ENCODE peak calls at places on chromosomes 12 and 14, in nine cellular contexts. K is GM23338, I is stomach, D is lower leg skin, R is HFFc6, B is left ventricle myocardium inferior, S is K562, M is HFF-Myc, F is A549. Y is an unnamed sample.
A peak's percentile ranks its signal among the peaks of the same experiment; 100 is the strongest.

GRCh38 chr14:82075566-82075965 is 541.9 kb upstream of the SEL1L start:
- DNase-seq in K (peak; percentile 87), R (no peak), M (no peak), D (no peak), I (peak; percentile 27), B (peak; percentile 16), F (no peak), S (no peak), Y (no peak)

GRCh38 chr14:90566481-90566880 is 169.7 kb downstream of the CALM1 start:
- DNase-seq in B (no peak), F (no peak), K (no peak), S (no peak), D (no peak), M (no peak), I (no peak), R (no peak), Y (no peak)

GRCh38 chr12:124861492-124861891 is 2.2 kb downstream of the SCARB1 start:
- DNase-seq in R (no peak), K (peak; percentile 40), M (peak; percentile 39), B (peak; percentile 71), D (peak; percentile 92), I (no peak), S (peak; percentile 78), F (no peak), Y (no peak)

GRCh38 chr12:60196366-60196765 is 600.5 kb downstream of the SLC16A7 start:
- DNase-seq in S (no peak), I (no peak), F (no peak), D (no peak), M (no peak), R (no peak), K (no peak), B (no peak), Y (no peak)

GRCh38 chr14:77067632-77068514 is 30.2 kb upstream of the CIPC start:
- DNase-seq in B (peak; percentile 63), S (peak; percentile 59), R (peak; percentile 38), F (peak; percentile 87), K (peak; percentile 91), I (peak; percentile 81), D (peak; percentile 94), M (no peak), Y (no peak)

GRCh38 chr12:8035440-8036010 is 3.0 kb downstream of the FOXJ2 start:
- DNase-seq in F (no peak), I (no peak), K (no peak), D (no peak), B (no peak), R (peak; percentile 41), S (no peak), M (no peak), Y (no peak)

GRCh38 chr12:40969796-40970195 is 218.3 kb upstream of the PDZRN4 start:
- DNase-seq in S (no peak), M (no peak), F (no peak), D (no peak), I (no peak), B (no peak), R (no peak), K (peak; percentile 66), Y (no peak)

GRCh38 chr14:21534576-21534975 is 8.4 kb upstream of the SALL2 start:
- DNase-seq in K (peak; percentile 88), I (no peak), S (no peak), R (no peak), D (no peak), B (no peak), M (no peak), F (no peak), Y (no peak)

GRCh38 chr12:107109726-107110518 is 16.6 kb upstream of the CRY1 start:
- DNase-seq in I (no peak), K (no peak), F (no peak), R (no peak), D (no peak), S (peak; percentile 36), B (no peak), M (no peak), Y (no peak)

GRCh38 chr12:23221066-23221465 is 596.1 kb downstream of the ETNK1 start:
- DNase-seq in D (no peak), R (no peak), I (no peak), K (peak; percentile 68), F (no peak), M (no peak), S (peak; percentile 23), B (no peak), Y (no peak)

GRCh38 chr12:28489256-28489655 is 299.0 kb downstream of the CCDC91 start:
- DNase-seq in F (no peak), D (no peak), S (no peak), M (no peak), I (no peak), B (no peak), R (no peak), K (no peak), Y (no peak)

GRCh38 chr14:79641371-79641770 is 569.9 kb downstream of the DIO2 start:
- DNase-seq in F (no peak), B (no peak), D (no peak), S (no peak), M (no peak), I (no peak), R (no peak), K (no peak), Y (no peak)

GRCh38 chr12:90261283-90261682 is 552.6 kb upstream of the ATP2B1 start:
- DNase-seq in M (no peak), B (no peak), I (no peak), S (no peak), K (no peak), F (no peak), R (peak; percentile 5), D (no peak), Y (no peak)

GRCh38 chr14:53950031-53950793 is 6.4 kb downstream of the BMP4 start:
- DNase-seq in B (no peak), D (no peak), R (no peak), K (no peak), S (no peak), F (no peak), M (no peak), I (no peak), Y (no peak)

GRCh38 chr14:69531135-69531534 is 43.5 kb downstream of the CCDC177 start:
- DNase-seq in B (no peak), M (no peak), F (no peak), D (no peak), S (no peak), K (no peak), R (no peak), I (no peak), Y (no peak)

GRCh38 chr12:124386661-124387509 is 92.0 kb downstream of the RFLNA start:
- DNase-seq in B (peak; percentile 63), S (no peak), K (no peak), R (no peak), M (no peak), D (no peak), F (no peak), I (no peak), Y (no peak)

GRCh38 chr14:54981698-54982097 is 45.2 kb downstream of the WDHD1 start:
- DNase-seq in R (no peak), D (no peak), B (no peak), I (no peak), S (no peak), K (no peak), F (no peak), M (no peak), Y (no peak)
- TF ChIP-seq CTCF in R (peak; percentile 78), D (no peak), B (peak; percentile 41), I (no peak), S (no peak), K (no peak), F (peak; percentile 37), M (no peak), Y (peak; percentile 80)

GRCh38 chr12:57723630-57723962 is 14.9 kb downstream of the AGAP2 start:
- DNase-seq in K (no peak), B (no peak), D (no peak), S (no peak), M (no peak), R (no peak), I (no peak), F (no peak), Y (no peak)
- TF ChIP-seq CTCF in K (no peak), B (no peak), D (no peak), S (no peak), M (no peak), R (no peak), I (no peak), F (no peak), Y (no peak)

DNA sequence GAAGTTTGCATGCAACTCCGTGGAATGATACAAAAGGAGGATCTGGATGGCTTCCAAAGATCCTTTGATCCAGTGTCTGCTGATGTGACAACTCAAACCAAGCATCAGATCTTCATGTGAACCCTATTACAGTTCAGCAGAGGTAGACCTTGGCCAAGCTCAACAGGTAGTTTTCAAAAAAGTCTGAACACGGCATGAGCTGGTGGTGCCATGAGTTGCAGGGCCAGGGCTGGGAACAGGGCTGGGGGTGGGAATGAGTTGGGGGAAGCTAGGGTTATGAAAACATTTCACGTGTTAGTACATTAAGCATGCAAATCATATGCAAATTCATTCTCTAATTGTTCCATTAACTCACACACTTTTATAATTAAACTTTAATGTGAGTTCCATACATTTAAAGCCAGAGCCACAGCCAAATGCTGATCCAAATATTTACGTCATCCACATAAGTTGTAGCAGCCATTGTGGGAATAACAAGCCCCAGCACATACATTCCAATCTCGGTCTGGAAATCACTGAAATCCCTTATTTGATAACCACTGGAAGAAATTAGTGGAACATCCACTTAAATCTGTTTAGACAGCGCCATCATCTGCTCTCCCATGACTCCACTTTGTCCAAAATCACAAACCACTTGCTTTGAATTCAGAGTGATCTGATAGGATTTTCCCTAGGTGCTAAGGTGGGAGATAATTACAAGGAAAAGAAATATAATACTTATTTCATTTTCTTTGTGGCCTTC is 158.5 kb downstream of the APAF1 start:
- DNase-seq in I (no peak), B (no peak), F (no peak), D (no peak), R (no peak), S (no peak), M (no peak), K (no peak), Y (no peak)
- TF ChIP-seq CTCF in I (no peak), B (no peak), F (no peak), D (no peak), R (peak; percentile 23), S (no peak), M (no peak), K (no peak), Y (no peak)

GRCh38 chr12:48934312-48934706 is 9.0 kb upstream of the FKBP11 start:
- DNase-seq in B (no peak), D (no peak), M (no peak), F (no peak), R (no peak), K (peak; percentile 34), I (no peak), S (peak; percentile 25), Y (no peak)

GRCh38 chr12:48936379-48936979 is 11.2 kb upstream of the FKBP11 start:
- DNase-seq in B (peak; percentile 62), D (peak; percentile 92), M (no peak), I (peak; percentile 78), R (peak; percentile 58), S (peak; percentile 87), F (peak; percentile 95), K (peak; percentile 94), Y (peak; percentile 50)

GRCh38 chr12:48932878-48933277 is 7.6 kb upstream of the FKBP11 start:
- DNase-seq in B (no peak), S (no peak), D (no peak), F (no peak), K (no peak), I (no peak), M (no peak), R (no peak), Y (no peak)

GRCh38 chr12:48930475-48930874 is 5.2 kb upstream of the FKBP11 start:
- DNase-seq in B (no peak), S (no peak), F (no peak), M (no peak), I (no peak), D (no peak), R (no peak), K (no peak), Y (no peak)

GRCh38 chr12:48933664-48934311 is 8.5 kb upstream of the FKBP11 start:
- DNase-seq in F (no peak), M (no peak), K (no peak), I (no peak), B (no peak), S (no peak), D (no peak), R (no peak), Y (no peak)
- TF ChIP-seq CTCF in F (no peak), M (no peak), K (no peak), I (no peak), B (no peak), S (no peak), D (no peak), R (no peak), Y (no peak)